ENCODE peak calls at places on chromosomes 13 and 19, in seven cellular contexts. O, T, K, U, S, Q and V are unnamed samples.

GRCh38 chr13:112982281-112983041 is 13.4 kb downstream of the MCF2L start:
- DNase-seq in S (no peak), Q (no peak), T (no peak), K (no peak), O (no peak), U (no peak), V (no peak)

GRCh38 chr13:78595458-78595818 is 7.9 kb downstream of the POU4F1 start:
- DNase-seq in T (no peak), K (no peak), O (no peak), S (no peak), Q (no peak), U (no peak), V (no peak)

GRCh38 chr19:14054099-14054498 is 7.8 kb downstream of the PALM3 start:
- DNase-seq in Q (no peak), O (no peak), S (no peak), K (no peak), T (no peak), U (no peak), V (no peak)

GRCh38 chr13:74061939-74062595 is 72.1 kb downstream of the KLF12 start:
- DNase-seq in T (no peak), S (peak; percentile 50), U (no peak), K (no peak), Q (peak; percentile 67), O (no peak), V (peak; percentile 66)

GRCh38 chr13:113209336-113209879 is at the start of gene CUL4A:
- DNase-seq in Q (peak; percentile 62), O (peak; percentile 64), K (peak; percentile 86), U (peak; percentile 92), T (peak; percentile 55), S (peak; percentile 49), V (peak; percentile 64)

GRCh38 chr19:38665950-38666661 is 18.7 kb downstream of the ACTN4 start:
- DNase-seq in O (peak; percentile 43), U (peak; percentile 77), Q (peak; percentile 64), S (peak; percentile 64), T (peak; percentile 66), K (no peak), V (peak; percentile 84)

GRCh38 chr13:109794095-109794494 is 7.7 kb upstream of the IRS2 start:
- DNase-seq in U (peak; percentile 79), K (no peak), Q (no peak), S (no peak), T (no peak), O (no peak), V (no peak)

GRCh38 chr13:24613755-24614154 is 66.5 kb upstream of the ATP12A start:
- DNase-seq in K (no peak), Q (no peak), S (no peak), O (no peak), T (no peak), U (no peak), V (no peak)

GRCh38 chr19:20472854-20473253 is 92.7 kb downstream of the ZNF737 start:
- DNase-seq in K (no peak), O (no peak), Q (no peak), S (no peak), U (no peak), T (no peak), V (no peak)

GRCh38 chr13:43237616-43238015 is 214.2 kb downstream of the DNAJC15 start:
- DNase-seq in K (no peak), T (no peak), O (no peak), Q (no peak), U (no peak), S (peak; percentile 49), V (no peak)

GRCh38 chr19:49983645-49984229 is 22.8 kb upstream of the SIGLEC11 start:
- DNase-seq in Q (peak; percentile 54), U (no peak), T (peak; percentile 76), K (peak; percentile 79), O (peak; percentile 52), S (no peak), V (peak; percentile 55)

GRCh38 chr13:113413898-113414282 is 39.4 kb downstream of the ADPRHL1 start:
- DNase-seq in T (no peak), S (no peak), K (peak; percentile 58), Q (peak; percentile 22), O (no peak), U (peak; percentile 67), V (no peak)

GRCh38 chr13:108961542-108962125 is 332.2 kb downstream of the MYO16 start:
- DNase-seq in T (peak; percentile 67), S (peak; percentile 18), Q (peak; percentile 73), K (peak; percentile 83), U (no peak), O (no peak), V (peak; percentile 71)

GRCh38 chr19:1590641-1591397 is 1.8 kb downstream of the MBD3 start:
- DNase-seq in S (no peak), K (peak; percentile 58), O (no peak), Q (no peak), T (no peak), U (no peak), V (peak; percentile 26)

GRCh38 chr13:61146158-61146557 is 269.5 kb downstream of the PCDH20 start:
- DNase-seq in S (no peak), T (no peak), Q (no peak), U (no peak), K (no peak), O (no peak), V (no peak)

GRCh38 chr13:51262501-51263211 is 40.5 kb downstream of the FAM124A start:
- DNase-seq in O (no peak), S (no peak), Q (no peak), K (peak; percentile 44), T (no peak), U (no peak), V (no peak)

GRCh38 chr19:40321566-40322270 is 26.5 kb downstream of the C19orf47 start:
- DNase-seq in T (no peak), O (no peak), U (peak; percentile 53), Q (no peak), K (no peak), S (no peak), V (no peak)

GRCh38 chr13:36904219-36904618 is 15.8 kb downstream of the SMAD9 start:
- DNase-seq in Q (no peak), O (no peak), T (no peak), S (no peak), K (no peak), U (no peak), V (no peak)

GRCh38 chr13:39254606-39255005 is 216.3 kb downstream of the NHLRC3 start:
- DNase-seq in U (no peak), O (no peak), K (no peak), T (no peak), Q (no peak), S (no peak), V (no peak)

GRCh38 chr13:98413796-98414195 is 163.1 kb downstream of the STK24 start:
- DNase-seq in S (no peak), O (no peak), T (no peak), Q (no peak), U (no peak), K (peak; percentile 11), V (no peak)

GRCh38 chr13:44336934-44337333 is 36.7 kb upstream of the SERP2 start:
- DNase-seq in U (no peak), K (no peak), O (no peak), T (peak; percentile 52), S (no peak), Q (no peak), V (no peak)

GRCh38 chr19:2724148-2724557 is 3.0 kb upstream of the DIRAS1 start:
- DNase-seq in S (no peak), Q (no peak), K (no peak), O (no peak), U (no peak), T (no peak), V (no peak)

GRCh38 chr19:2721570-2722540 is 683 bp upstream of the DIRAS1 start:
- DNase-seq in O (no peak), U (no peak), K (no peak), Q (no peak), S (no peak), T (no peak), V (no peak)

GRCh38 chr19:2723747-2724146 is 2.6 kb upstream of the DIRAS1 start:
- DNase-seq in O (no peak), T (no peak), S (no peak), Q (no peak), K (no peak), U (no peak), V (no peak)

GRCh38 chr19:2723345-2723715 is 2.2 kb upstream of the DIRAS1 start:
- DNase-seq in S (no peak), T (no peak), Q (no peak), O (no peak), U (no peak), K (no peak), V (no peak)

DNA sequence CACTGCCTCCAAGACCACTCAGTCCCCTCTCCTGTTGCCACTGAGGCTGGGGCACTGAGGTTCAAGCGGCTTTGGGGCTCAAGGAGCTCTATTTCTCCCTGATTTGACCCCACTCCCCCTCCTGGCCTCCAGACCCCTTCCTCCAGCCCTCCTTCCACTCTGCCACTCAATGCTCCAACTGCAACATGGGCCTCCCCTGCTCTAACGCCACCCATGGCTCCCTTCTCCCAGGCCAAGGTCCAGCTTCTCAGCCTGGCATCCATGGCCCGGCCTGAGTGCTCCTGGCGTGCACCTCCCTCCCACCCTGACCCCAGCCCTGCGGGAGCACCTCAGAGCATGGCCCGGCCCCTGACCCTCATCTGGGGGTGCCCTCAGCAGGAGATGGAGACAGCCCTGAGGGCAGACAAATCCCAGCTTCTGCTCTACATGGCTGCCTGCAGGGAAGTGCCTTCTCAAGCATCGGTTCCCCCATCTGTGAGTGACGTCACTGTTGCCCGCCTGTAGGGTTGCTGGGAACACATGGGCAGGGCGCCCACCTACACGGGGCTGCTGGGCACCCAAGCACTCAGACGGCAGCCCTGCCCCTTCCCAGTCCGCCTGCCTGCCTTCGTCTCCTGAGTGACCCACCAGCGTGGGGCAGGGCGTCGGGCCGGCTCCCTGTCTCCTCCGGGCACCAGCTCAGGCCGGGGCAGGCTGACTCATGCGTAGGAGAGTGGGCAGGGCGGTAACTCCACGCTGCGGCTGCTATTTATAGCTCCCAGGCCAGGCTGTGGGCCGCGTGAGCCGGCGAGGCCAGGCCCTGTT is 1.6 kb upstream of the DIRAS1 start:
- DNase-seq in O (no peak), S (peak; percentile 67), U (peak; percentile 85), T (peak; percentile 54), K (peak; percentile 79), Q (peak; percentile 82), V (peak; percentile 82)
- H3K4me3 ChIP-seq in O (no peak overlapping the region), S (no peak overlapping the region), U (no peak overlapping the region), T (no peak overlapping the region), K (no peak overlapping the region), Q (no peak overlapping the region), V (no peak overlapping the region)

DNA sequence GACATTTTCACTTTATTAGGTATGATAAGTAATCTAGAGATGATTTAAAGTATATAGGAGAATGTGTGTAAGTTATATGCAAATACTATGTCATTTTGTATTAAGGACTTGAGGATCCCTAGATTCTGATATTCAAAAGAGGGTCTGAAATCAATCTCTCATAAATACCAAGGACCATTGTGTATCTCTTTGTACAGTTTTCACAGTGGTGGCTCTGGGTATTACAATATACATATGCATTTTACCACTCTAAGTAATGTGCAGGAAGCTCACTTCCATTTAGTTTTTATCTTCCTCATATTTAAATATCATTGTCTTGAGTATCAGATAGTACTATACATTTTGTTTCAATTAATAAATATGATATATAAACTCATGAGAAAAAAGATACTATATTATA is 862.6 kb upstream of the PCDH20 start:
- DNase-seq in O (no peak), T (no peak), U (no peak), K (no peak), S (no peak), Q (no peak), V (no peak)
- TF ChIP-seq CTCF in O (no peak), T (no peak), U (no peak), K (no peak), S (no peak), Q (no peak), V (no peak)

GRCh38 chr19:53554804-53555203 is 16.9 kb downstream of the ZNF331 start:
- DNase-seq in S (no peak), O (no peak), T (no peak), K (no peak), Q (no peak), U (no peak), V (no peak)
- H3K4me3 ChIP-seq in S (peak overlapping the region; percentile 75), O (peak overlapping the region; percentile 59), T (peak overlapping the region; percentile 63), K (no peak overlapping the region), Q (peak overlapping the region; percentile 75), U (peak overlapping the region; percentile 62), V (peak overlapping the region; percentile 63)

GRCh38 chr19:42023943-42024260 is 29.9 kb upstream of the ATP1A3 start:
- DNase-seq in S (no peak), O (no peak), U (no peak), Q (no peak), T (no peak), K (no peak), V (no peak)
- TF ChIP-seq CTCF in S (no peak), O (no peak), U (no peak), Q (no peak), T (peak; percentile 2), K (no peak), V (no peak)